ENCODE peak calls at places on chromosomes 12 and 14, in ten cellular contexts. Y, U, G, O, B, C, P, X, S and D are unnamed samples.

GRCh38 chr12:123363385-123363742 is 1.3 kb downstream of the SBNO1 start:
- DNase-seq in Y (no peak), U (peak), G (no peak), O (peak), B (no peak), C (no peak), P (no peak), X (no peak), S (no peak), D (no peak)

GRCh38 chr14:56423591-56423991 is 156.0 kb upstream of the TMEM260 start:
- DNase-seq in Y (peak), U (no peak), G (no peak), O (peak), B (no peak), C (no peak), P (no peak), X (no peak), S (no peak), D (no peak)

GRCh38 chr12:5012337-5012736 is 31.3 kb upstream of the KCNA5 start:
- DNase-seq in Y (no peak), U (no peak), G (no peak), O (no peak), B (no peak), C (no peak), P (no peak), X (no peak), S (no peak), D (no peak)

GRCh38 chr14:37145395-37145794 is 27.0 kb downstream of the SLC25A21 start:
- DNase-seq in Y (no peak), U (peak), G (no peak), O (no peak), B (no peak), C (no peak), P (no peak), X (no peak), S (no peak), D (no peak)

GRCh38 chr12:103905730-103906349 is 24.4 kb upstream of the HSP90B1 start:
- DNase-seq in Y (no peak), U (peak), G (no peak), O (no peak), B (no peak), C (no peak), P (no peak), X (no peak), S (no peak), D (no peak)

GRCh38 chr14:90846511-90846910 is 30.3 kb upstream of the TTC7B start:
- DNase-seq in Y (no peak), U (peak), G (no peak), O (peak), B (no peak), C (no peak), P (no peak), X (no peak), S (no peak), D (no peak)

GRCh38 chr12:79911889-79912656 is 22.8 kb downstream of the PPP1R12A start:
- DNase-seq in Y (peak), U (peak), G (no peak), O (peak), B (no peak), C (no peak), P (no peak), X (no peak), S (no peak), D (no peak)

GRCh38 chr14:24389266-24389855 is 9.4 kb upstream of the NYNRIN start:
- DNase-seq in Y (peak), U (no peak), G (no peak), O (no peak), B (no peak), C (no peak), P (no peak), X (no peak), S (no peak), D (no peak)

GRCh38 chr14:103239751-103240150 is 94.3 kb upstream of the EIF5 start:
- DNase-seq in Y (no peak), U (no peak), G (no peak), O (no peak), B (no peak), C (no peak), P (no peak), X (no peak), S (no peak), D (no peak)

GRCh38 chr14:96053600-96054381 is 14.6 kb downstream of the C14orf132 start:
- DNase-seq in Y (peak), U (peak), G (no peak), O (peak), B (peak), C (no peak), P (no peak), X (no peak), S (no peak), D (peak)

GRCh38 chr12:6038160-6038559 is 86.3 kb downstream of the VWF start:
- DNase-seq in Y (peak), U (peak), G (peak), O (peak), B (no peak), C (peak), P (peak), X (peak), S (no peak), D (no peak)

DNA sequence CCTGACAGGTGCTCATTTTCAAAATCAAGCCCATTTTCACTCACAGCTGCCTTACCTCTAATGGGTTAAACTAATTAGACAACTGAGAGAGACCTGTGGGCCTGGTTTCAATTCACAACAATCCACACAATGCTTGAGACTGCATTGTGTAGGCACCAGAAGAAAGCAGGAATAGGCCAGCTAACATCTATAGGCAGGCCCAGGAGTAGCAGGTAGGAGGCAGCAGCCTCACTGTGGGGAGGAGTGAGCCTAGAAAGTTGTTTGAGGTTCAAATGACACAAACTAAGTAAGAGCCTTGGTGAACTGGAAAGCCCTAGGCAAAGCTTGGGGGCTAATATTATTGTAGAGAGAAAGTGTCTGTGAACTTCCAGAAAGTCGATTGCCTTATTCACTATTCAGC is 289.5 kb upstream of the CCDC196 start:
- DNase-seq in Y (no peak), U (no peak), G (no peak), O (no peak), B (no peak), C (no peak), P (no peak), X (no peak), S (no peak), D (no peak)
- TF ChIP-seq CTCF in Y (no peak), U (no peak), G (no peak), O (no peak), B (no peak), C (no peak), P (no peak), X (no peak), S (no peak), D (no peak)

GRCh38 chr12:115946867-115947695 is 330.4 kb downstream of the MED13L start:
- DNase-seq in Y (no peak), U (no peak), G (no peak), O (no peak), B (no peak), C (no peak), P (no peak), X (no peak), S (no peak), D (no peak)
- TF ChIP-seq CTCF in Y (peak), U (peak), G (no peak), O (peak), B (no peak), C (peak), P (peak), X (peak), S (no peak), D (peak)

GRCh38 chr12:124660846-124661245 is 93.4 kb upstream of the NCOR2 start:
- DNase-seq in Y (no peak), U (no peak), G (no peak), O (no peak), B (no peak), C (no peak), P (peak), X (no peak), S (no peak), D (no peak)

GRCh38 chr12:124663771-124664366 is 96.5 kb upstream of the NCOR2 start:
- DNase-seq in Y (no peak), U (no peak), G (no peak), O (peak), B (no peak), C (no peak), P (no peak), X (no peak), S (no peak), D (no peak)

GRCh38 chr12:124659003-124659402 is 91.6 kb upstream of the NCOR2 start:
- DNase-seq in Y (no peak), U (no peak), G (no peak), O (no peak), B (no peak), C (no peak), P (no peak), X (no peak), S (no peak), D (no peak)

GRCh38 chr12:124663206-124663605 is 95.8 kb upstream of the NCOR2 start:
- DNase-seq in Y (no peak), U (no peak), G (no peak), O (no peak), B (no peak), C (no peak), P (no peak), X (no peak), S (no peak), D (no peak)

GRCh38 chr12:124661382-124661781 is 94.0 kb upstream of the NCOR2 start:
- DNase-seq in Y (no peak), U (no peak), G (no peak), O (no peak), B (no peak), C (no peak), P (no peak), X (no peak), S (no peak), D (no peak)
- TF ChIP-seq CTCF in Y (no peak), U (no peak), G (no peak), O (peak), B (no peak), C (no peak), P (no peak), X (no peak), S (no peak), D (peak)

GRCh38 chr12:15274561-15274967 is 47.7 kb upstream of the PTPRO start:
- DNase-seq in Y (no peak), U (peak), G (no peak), O (peak), B (peak), C (no peak), P (no peak), X (no peak), S (no peak), D (no peak)

GRCh38 chr12:15273896-15274295 is 48.4 kb upstream of the PTPRO start:
- DNase-seq in Y (no peak), U (no peak), G (no peak), O (no peak), B (no peak), C (no peak), P (no peak), X (no peak), S (no peak), D (no peak)

GRCh38 chr12:15265868-15266267 is 44.7 kb upstream of the RERG start:
- DNase-seq in Y (peak), U (no peak), G (no peak), O (no peak), B (no peak), C (no peak), P (no peak), X (no peak), S (no peak), D (no peak)

DNA sequence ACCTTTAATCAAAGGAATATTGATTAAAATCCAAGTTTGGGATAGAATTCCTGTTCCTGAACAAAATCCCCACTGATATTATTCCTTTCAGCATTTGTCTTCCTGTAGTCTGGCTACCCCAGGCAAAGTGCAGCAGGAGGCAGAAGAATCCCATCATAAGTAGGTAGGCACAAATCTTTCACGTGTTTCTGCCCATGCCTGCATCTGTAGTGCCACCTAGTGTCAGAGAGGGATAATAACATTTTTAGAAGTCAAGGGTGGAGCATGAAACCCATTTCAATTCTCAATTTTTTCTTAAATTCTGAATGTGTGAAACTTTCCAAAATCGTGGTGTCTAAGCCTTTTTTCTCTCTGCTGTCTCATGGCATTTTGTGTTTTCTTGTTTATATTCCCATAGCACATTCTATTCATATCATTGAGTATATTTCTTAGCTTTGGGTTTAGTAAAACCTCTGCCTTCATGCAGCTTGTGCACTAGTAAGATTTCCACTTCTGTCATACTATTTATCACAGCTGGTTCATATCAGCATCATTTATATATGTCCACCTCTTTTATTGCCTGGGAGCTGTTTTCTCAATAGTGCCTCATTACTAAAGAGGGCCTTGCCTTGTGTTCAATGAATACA is 47.8 kb upstream of the RERG start:
- DNase-seq in Y (peak), U (peak), G (peak), O (peak), B (peak), C (peak), P (peak), X (peak), S (no peak), D (no peak)
- TF ChIP-seq CTCF in Y (peak), U (peak), G (peak), O (peak), B (peak), C (peak), P (peak), X (peak), S (peak), D (peak)

GRCh38 chr12:121802843-121803698 is 738 bp upstream of the SETD1B start:
- DNase-seq in Y (peak), U (peak), G (peak), O (peak), B (peak), C (peak), P (peak), X (peak), S (peak), D (no peak)
- TF ChIP-seq CTCF in Y (no peak), U (no peak), G (no peak), O (no peak), B (peak), C (no peak), P (no peak), X (no peak), S (no peak), D (no peak)

GRCh38 chr14:70955543-70956480 is 48.6 kb downstream of the PCNX1 start:
- DNase-seq in Y (peak), U (peak), G (peak), O (peak), B (no peak), C (no peak), P (no peak), X (no peak), S (peak), D (no peak)
- TF ChIP-seq CTCF in Y (peak), U (peak), G (peak), O (peak), B (peak), C (no peak), P (peak), X (no peak), S (peak), D (peak)

GRCh38 chr12:88784166-88784565 is 203.9 kb upstream of the KITLG start:
- DNase-seq in Y (no peak), U (no peak), G (no peak), O (no peak), B (no peak), C (no peak), P (no peak), X (no peak), S (no peak), D (no peak)

GRCh38 chr12:88782357-88782756 is 202.1 kb upstream of the KITLG start:
- DNase-seq in Y (no peak), U (no peak), G (no peak), O (no peak), B (no peak), C (no peak), P (no peak), X (no peak), S (no peak), D (no peak)

DNA sequence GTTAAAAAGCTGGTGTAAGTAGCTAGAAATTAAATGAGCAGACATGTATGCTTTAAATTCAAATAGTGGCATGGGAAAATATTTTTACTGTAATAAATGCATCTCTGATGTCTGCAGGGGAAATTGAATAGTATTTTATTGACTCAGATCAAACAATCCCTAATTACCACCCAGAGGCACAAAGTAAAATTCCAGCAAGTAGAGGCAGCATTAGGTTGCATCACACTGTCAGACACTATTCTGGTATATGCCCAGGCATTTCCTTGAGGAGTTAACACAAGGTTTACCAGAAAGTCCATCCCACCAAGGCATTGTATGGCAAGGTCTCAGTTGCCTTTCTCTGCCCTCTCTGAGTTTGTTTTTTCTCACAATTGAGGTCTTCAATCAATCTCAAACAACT is 201.6 kb upstream of the KITLG start:
- DNase-seq in Y (no peak), U (peak), G (no peak), O (no peak), B (no peak), C (no peak), P (no peak), X (no peak), S (no peak), D (no peak)
- TF ChIP-seq CTCF in Y (no peak), U (no peak), G (no peak), O (no peak), B (no peak), C (no peak), P (no peak), X (no peak), S (no peak), D (no peak)